ENCODE peak calls at places on chromosomes 12 and 14, in ten cellular contexts. W is GM20000; A is cardiac fibroblast; Z is activated T-cell treated with anti-CD3 and anti-CD28 coated beads, Interleukin-2, amount 50 U/mL, for 72 hours; G is H4; I is dermis blood vessel endothelial cell; Y is activated B cell treated with CpG ODN at 0.5 μM for 24 hours; V is HS-27A; S is effector memory CD4-positive, alpha-beta T cell; E is IMR-90. J is an unnamed sample.

GRCh38 chr12:77133566-77133965 is 68.2 kb upstream of the E2F7 start:
- DNase-seq in W (peak), A (peak), Z (no peak), G (peak), I (peak), Y (no peak), V (no peak), S (no peak), E (peak), J (peak)

GRCh38 chr12:25200703-25201102 is 5.7 kb downstream of the ETFRF1 start:
- DNase-seq in W (no peak), A (peak), Z (no peak), G (no peak), I (peak), Y (no peak), V (no peak), S (no peak), E (peak), J (no peak)

GRCh38 chr12:7486512-7486911 is 17.1 kb downstream of the CD163 start:
- DNase-seq in W (no peak), A (no peak), Z (no peak), G (no peak), I (no peak), Y (no peak), V (no peak), S (no peak), E (no peak), J (no peak)

GRCh38 chr12:103547929-103548328 is 39.1 kb upstream of the STAB2 start:
- DNase-seq in W (no peak), A (no peak), Z (no peak), G (no peak), I (no peak), Y (no peak), V (no peak), S (no peak), E (no peak), J (no peak)

GRCh38 chr14:34437729-34438080 is 24.3 kb downstream of the SPTSSA start:
- DNase-seq in W (no peak), A (no peak), Z (no peak), G (no peak), I (no peak), Y (no peak), V (no peak), S (no peak), E (no peak), J (no peak)

GRCh38 chr14:93114068-93114710 is 1.5 kb downstream of the ITPK1 start:
- DNase-seq in W (no peak), A (no peak), Z (peak), G (no peak), I (no peak), Y (no peak), V (no peak), S (no peak), E (no peak), J (peak)

GRCh38 chr14:95319312-95320075 is at the start of gene CLMN:
- DNase-seq in W (peak), A (peak), Z (peak), G (peak), I (peak), Y (peak), V (no peak), S (peak), E (peak), J (peak)

GRCh38 chr12:79454338-79454777 is 236.4 kb downstream of the PAWR start:
- DNase-seq in W (no peak), A (peak), Z (no peak), G (peak), I (peak), Y (no peak), V (no peak), S (no peak), E (peak), J (no peak)

GRCh38 chr12:120321382-120322202 is 6.0 kb downstream of the PLA2G1B start:
- DNase-seq in W (no peak), A (no peak), Z (no peak), G (no peak), I (no peak), Y (no peak), V (no peak), S (no peak), E (no peak), J (no peak)

GRCh38 chr12:125300249-125300648 is 235.0 kb downstream of the AACS start:
- DNase-seq in W (no peak), A (no peak), Z (no peak), G (no peak), I (no peak), Y (no peak), V (no peak), S (no peak), E (no peak), J (no peak)

GRCh38 chr12:108315486-108316105 is 23.5 kb downstream of the CMKLR1 start:
- DNase-seq in W (no peak), A (no peak), Z (no peak), G (no peak), I (no peak), Y (no peak), V (no peak), S (no peak), E (no peak), J (no peak)

GRCh38 chr12:131947482-131948027 is 2.2 kb upstream of the EP400 start:
- DNase-seq in W (no peak), A (no peak), Z (no peak), G (no peak), I (no peak), Y (no peak), V (no peak), S (no peak), E (no peak), J (peak)

GRCh38 chr12:13135336-13136178 is 32.1 kb upstream of the GSG1 start:
- DNase-seq in W (no peak), A (peak), Z (no peak), G (peak), I (peak), Y (no peak), V (peak), S (no peak), E (peak), J (no peak)

GRCh38 chr14:97771340-97772045 is 974.3 kb downstream of the VRK1 start:
- DNase-seq in W (no peak), A (no peak), Z (no peak), G (no peak), I (no peak), Y (no peak), V (no peak), S (no peak), E (no peak), J (no peak)

GRCh38 chr12:89706551-89707348 is 1.9 kb downstream of the ATP2B1 start:
- DNase-seq in W (no peak), A (peak), Z (no peak), G (peak), I (peak), Y (no peak), V (no peak), S (no peak), E (peak), J (no peak)

GRCh38 chr12:30884804-30885203 is 41.7 kb upstream of the TSPAN11 start:
- DNase-seq in W (no peak), A (no peak), Z (no peak), G (no peak), I (no peak), Y (no peak), V (no peak), S (no peak), E (no peak), J (no peak)

GRCh38 chr12:124301084-124301654 is 6.3 kb downstream of the RFLNA start:
- DNase-seq in W (no peak), A (no peak), Z (no peak), G (no peak), I (no peak), Y (no peak), V (no peak), S (no peak), E (no peak), J (no peak)

GRCh38 chr14:52318829-52319604 is 4.9 kb downstream of the PTGER2 start:
- DNase-seq in W (no peak), A (no peak), Z (no peak), G (peak), I (no peak), Y (no peak), V (no peak), S (no peak), E (peak), J (no peak)

GRCh38 chr14:100738704-100739131 is 12.0 kb downstream of the DLK1 start:
- DNase-seq in W (no peak), A (no peak), Z (no peak), G (no peak), I (no peak), Y (no peak), V (no peak), S (no peak), E (no peak), J (no peak)

GRCh38 chr14:57479197-57479596 is 14.5 kb downstream of the CCDC198 start:
- DNase-seq in W (no peak), A (no peak), Z (no peak), G (no peak), I (no peak), Y (no peak), V (no peak), S (no peak), E (no peak), J (no peak)

GRCh38 chr14:44897844-44898151 is 63.9 kb downstream of the KLHL28 start:
- DNase-seq in W (no peak), A (no peak), Z (no peak), G (no peak), I (peak), Y (no peak), V (no peak), S (no peak), E (peak), J (no peak)

GRCh38 chr12:132337557-132337956 is 8.2 kb upstream of the GALNT9 start:
- DNase-seq in W (no peak), A (no peak), Z (no peak), G (no peak), I (no peak), Y (no peak), V (no peak), S (no peak), E (peak), J (no peak)

GRCh38 chr12:4855121-4855924 is 54.4 kb upstream of the KCNA1 start:
- DNase-seq in W (peak), A (peak), Z (peak), G (peak), I (peak), Y (no peak), V (peak), S (no peak), E (peak), J (peak)

GRCh38 chr14:22478670-22479069 is 110.4 kb downstream of the DAD1 start:
- DNase-seq in W (no peak), A (peak), Z (no peak), G (no peak), I (peak), Y (no peak), V (no peak), S (no peak), E (no peak), J (no peak)

GRCh38 chr12:80702889-80703605 is 4.4 kb upstream of the MYF6 start:
- DNase-seq in W (no peak), A (peak), Z (no peak), G (peak), I (no peak), Y (no peak), V (peak), S (no peak), E (peak), J (no peak)

GRCh38 chr12:53103860-53104305 is 597 bp downstream of the SOAT2 start:
- DNase-seq in W (peak), A (peak), Z (no peak), G (no peak), I (peak), Y (no peak), V (no peak), S (no peak), E (no peak), J (peak)

GRCh38 chr14:90061849-90062794 is at the start of gene KCNK13:
- DNase-seq in W (peak), A (no peak), Z (peak), G (no peak), I (peak), Y (no peak), V (no peak), S (no peak), E (no peak), J (peak)

GRCh38 chr12:127726928-127727327 is 540.0 kb upstream of the TMEM132C start:
- DNase-seq in W (no peak), A (no peak), Z (no peak), G (no peak), I (no peak), Y (no peak), V (no peak), S (no peak), E (no peak), J (no peak)

J was measured in activated naive CD4-positive, alpha-beta T cell treated with anti-CD3 and anti-CD28 coated beads, Interleukin-2, amount 10 ng/mL, durations not matched to agents 7 days and 5 days.